ENCODE peak calls at places on chromosomes 7 and 10, in eight cellular contexts. T, K, B, E, P, V, N and L are unnamed samples.

GRCh38 chr7:77202544-77202976 is 2.9 kb upstream of the FGL2 start:
- DNase-seq in T (no peak), K (peak; percentile 83), B (no peak), E (no peak), P (no peak), V (no peak), N (no peak), L (no peak)

GRCh38 chr7:149144996-149145850 is 2.0 kb upstream of the ZNF398 start:
- DNase-seq in T (no peak), K (no peak), B (no peak), E (no peak), P (no peak), V (no peak), N (no peak), L (no peak)

GRCh38 chr7:131108212-131108980 is 219.3 kb upstream of the MKLN1 start:
- DNase-seq in T (no peak), K (peak; percentile 95), B (peak; percentile 21), E (no peak), P (no peak), V (no peak), N (peak; percentile 53), L (peak; percentile 52)

GRCh38 chr7:130927062-130927461 is 193.1 kb upstream of the KLF14 start:
- DNase-seq in T (no peak), K (no peak), B (no peak), E (no peak), P (no peak), V (no peak), N (no peak), L (no peak)

GRCh38 chr7:120185940-120186682 is 86.9 kb upstream of the KCND2 start:
- DNase-seq in T (no peak), K (no peak), B (peak; percentile 1), E (no peak), P (no peak), V (no peak), N (no peak), L (peak; percentile 2)

GRCh38 chr7:94043299-94043698 is 39.1 kb upstream of the BET1 start:
- DNase-seq in T (no peak), K (no peak), B (peak; percentile 69), E (no peak), P (no peak), V (no peak), N (peak; percentile 64), L (peak; percentile 70)

GRCh38 chr7:71285614-71286013 is 153.7 kb downstream of the GALNT17 start:
- DNase-seq in T (no peak), K (no peak), B (no peak), E (no peak), P (no peak), V (no peak), N (no peak), L (no peak)

GRCh38 chr7:23471090-23471859 is 984 bp upstream of the IGF2BP3 start:
- DNase-seq in T (no peak), K (no peak), B (peak; percentile 68), E (no peak), P (no peak), V (no peak), N (peak; percentile 82), L (peak; percentile 68)

GRCh38 chr7:82704121-82704520 is 260.5 kb upstream of the CACNA2D1 start:
- DNase-seq in T (no peak), K (no peak), B (no peak), E (no peak), P (no peak), V (no peak), N (no peak), L (no peak)

GRCh38 chr7:67343566-67343965 is 346.9 kb downstream of the TYW1 start:
- DNase-seq in T (no peak), K (no peak), B (no peak), E (peak; percentile 50), P (no peak), V (no peak), N (no peak), L (no peak)

GRCh38 chr10:56928717-56929116 is 567.7 kb upstream of the ZWINT start:
- DNase-seq in T (no peak), K (no peak), B (no peak), E (no peak), P (no peak), V (no peak), N (no peak), L (no peak)

GRCh38 chr7:69598487-69599148 is 343 bp downstream of the AUTS2 start:
- DNase-seq in T (no peak), K (no peak), B (no peak), E (peak; percentile 76), P (no peak), V (no peak), N (no peak), L (no peak)

GRCh38 chr7:131431289-131431688 is 103.6 kb downstream of the MKLN1 start:
- DNase-seq in T (no peak), K (no peak), B (peak; percentile 51), E (no peak), P (peak; percentile 55), V (no peak), N (peak; percentile 71), L (peak; percentile 23)

GRCh38 chr7:26910221-26910620 is 45.8 kb upstream of the SKAP2 start:
- DNase-seq in T (no peak), K (no peak), B (peak; percentile 36), E (no peak), P (no peak), V (no peak), N (peak; percentile 12), L (peak; percentile 72)

GRCh38 chr7:90173127-90173844 is 19.0 kb downstream of the STEAP1 start:
- DNase-seq in T (no peak), K (peak; percentile 67), B (peak; percentile 50), E (no peak), P (no peak), V (peak; percentile 46), N (no peak), L (peak; percentile 78)

GRCh38 chr7:4725014-4725951 is 43.2 kb downstream of the FOXK1 start:
- DNase-seq in T (peak; percentile 78), K (peak; percentile 79), B (peak; percentile 95), E (peak; percentile 90), P (peak; percentile 83), V (peak; percentile 80), N (peak; percentile 92), L (peak; percentile 95)

GRCh38 chr10:93512565-93512964 is 16.2 kb downstream of the CEP55 start:
- DNase-seq in T (no peak), K (no peak), B (peak; percentile 91), E (no peak), P (no peak), V (peak; percentile 38), N (peak; percentile 28), L (peak; percentile 39)

GRCh38 chr10:110544958-110545537 is 22.4 kb upstream of the SMC3 start:
- DNase-seq in T (no peak), K (no peak), B (peak; percentile 54), E (no peak), P (no peak), V (no peak), N (peak; percentile 76), L (peak; percentile 86)

GRCh38 chr10:132543916-132544743 is 6.5 kb downstream of the INPP5A start:
- DNase-seq in T (no peak), K (no peak), B (no peak), E (peak; percentile 59), P (no peak), V (no peak), N (no peak), L (no peak)

GRCh38 chr10:106609867-106610266 is 554.6 kb downstream of the SORCS1 start:
- DNase-seq in T (no peak), K (no peak), B (no peak), E (no peak), P (no peak), V (no peak), N (peak; percentile 5), L (peak; percentile 23)
- TF ChIP-seq CTCF in T (no peak), K (peak; percentile 6), B (no peak), E (no peak), P (no peak), V (no peak), N (peak; percentile 22), L (peak; percentile 52)

DNA sequence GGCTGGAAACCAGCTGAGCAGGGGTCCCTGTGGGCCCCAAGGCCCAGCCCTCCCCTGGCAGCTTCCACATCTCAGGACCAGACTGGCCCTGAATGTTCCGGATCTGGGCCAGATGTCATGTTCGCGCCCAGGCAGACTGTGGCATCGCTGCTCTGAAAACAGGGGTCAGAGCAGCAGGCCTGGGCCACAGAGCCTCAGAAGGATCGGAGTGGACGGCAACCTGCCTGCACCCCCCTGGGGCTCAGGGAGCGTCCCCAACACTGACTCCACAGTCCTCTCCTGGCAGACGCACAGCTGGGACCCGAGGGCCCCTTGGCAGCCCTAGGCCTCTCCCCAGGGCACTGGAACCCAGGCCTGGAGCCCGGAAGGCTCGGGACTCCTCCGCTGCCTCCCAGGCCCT is 91.3 kb upstream of the DNAAF5 start:
- DNase-seq in T (no peak), K (no peak), B (no peak), E (no peak), P (no peak), V (no peak), N (no peak), L (no peak)
- H3K4me3 ChIP-seq in T (no peak overlapping the region), K (no peak overlapping the region), B (no peak overlapping the region), E (no peak overlapping the region), P (no peak overlapping the region), V (no peak overlapping the region), N (no peak overlapping the region), L (no peak overlapping the region)

GRCh38 chr7:157255201-157255606 is 81.6 kb upstream of the DNAJB6 start:
- DNase-seq in T (no peak), K (no peak), B (no peak), E (no peak), P (no peak), V (no peak), N (peak; percentile 51), L (peak; percentile 49)

GRCh38 chr7:157250605-157251228 is 86.1 kb upstream of the DNAJB6 start:
- DNase-seq in T (no peak), K (peak; percentile 68), B (peak; percentile 66), E (no peak), P (no peak), V (no peak), N (peak; percentile 73), L (peak; percentile 81)

GRCh38 chr7:157248659-157249058 is 88.1 kb upstream of the DNAJB6 start:
- DNase-seq in T (no peak), K (no peak), B (no peak), E (no peak), P (no peak), V (no peak), N (no peak), L (no peak)

GRCh38 chr7:157253850-157254249 is 83.0 kb upstream of the DNAJB6 start:
- DNase-seq in T (no peak), K (no peak), B (no peak), E (no peak), P (peak; percentile 94), V (no peak), N (no peak), L (no peak)
- TF ChIP-seq CTCF in T (no peak), K (no peak), B (no peak), E (no peak), P (no peak), V (no peak), N (no peak), L (no peak)

DNA sequence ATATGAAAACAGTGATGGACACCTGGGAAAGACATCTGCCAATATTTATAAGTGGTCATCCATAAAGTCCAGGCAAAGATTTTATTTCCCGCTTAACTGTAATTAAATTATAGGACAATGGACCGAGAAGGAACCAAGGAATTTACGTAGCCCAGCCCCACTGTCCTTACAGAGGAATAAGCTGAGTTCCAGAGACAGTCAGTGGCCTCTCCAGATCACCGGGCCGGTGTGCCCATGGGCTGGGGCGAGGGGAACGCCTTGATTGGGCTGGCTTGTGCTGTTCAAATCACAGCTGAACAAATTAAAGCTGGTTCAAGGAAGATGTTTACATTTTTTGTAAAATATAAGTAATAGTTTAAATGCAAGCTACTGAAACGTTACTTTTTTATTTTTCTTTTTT is 40.7 kb downstream of the PFKP start:
- DNase-seq in T (no peak), K (no peak), B (no peak), E (no peak), P (no peak), V (no peak), N (no peak), L (no peak)
- H3K4me3 ChIP-seq in T (no peak overlapping the region), K (no peak overlapping the region), B (no peak overlapping the region), E (no peak overlapping the region), P (no peak overlapping the region), V (no peak overlapping the region), N (no peak overlapping the region), L (no peak overlapping the region)